ENCODE peak calls at places on chromosomes 13 and 19, in eight cellular contexts. One of them, this sample, is unnamed.

GRCh38 chr19:48501961-48502719 is 9.5 kb downstream of the LMTK3 start:
- DNase-seq in right atrium auricular region: no peak
- DNase-seq in GM12865: peak
- DNase-seq in neural crest cell: no peak
- DNase-seq in GM06990: peak
- DNase-seq in WERI-Rb-1: peak
- DNase-seq in choroid plexus epithelial cell: no peak
- DNase-seq in uterus: no peak
- DNase-seq in this sample: peak

GRCh38 chr19:51547397-51548212 is 16.1 kb upstream of the SIGLEC6 start:
- DNase-seq in right atrium auricular region: peak
- DNase-seq in GM12865: no peak
- DNase-seq in neural crest cell: no peak
- DNase-seq in GM06990: no peak
- DNase-seq in WERI-Rb-1: no peak
- DNase-seq in choroid plexus epithelial cell: peak
- DNase-seq in uterus: no peak
- DNase-seq in this sample: no peak

GRCh38 chr19:17929056-17929455 is 3.8 kb upstream of the CCDC124 start:
- DNase-seq in right atrium auricular region: no peak
- DNase-seq in GM12865: peak
- DNase-seq in neural crest cell: no peak
- DNase-seq in GM06990: peak
- DNase-seq in WERI-Rb-1: no peak
- DNase-seq in choroid plexus epithelial cell: no peak
- DNase-seq in uterus: no peak
- DNase-seq in this sample: no peak

GRCh38 chr13:43487885-43488284 is 298.9 kb downstream of the ENOX1 start:
- DNase-seq in right atrium auricular region: no peak
- DNase-seq in GM12865: no peak
- DNase-seq in neural crest cell: no peak
- DNase-seq in GM06990: no peak
- DNase-seq in WERI-Rb-1: no peak
- DNase-seq in choroid plexus epithelial cell: no peak
- DNase-seq in uterus: no peak
- DNase-seq in this sample: no peak

GRCh38 chr13:71137106-71137505 is 729.9 kb downstream of the DACH1 start:
- DNase-seq in right atrium auricular region: no peak
- DNase-seq in GM12865: no peak
- DNase-seq in neural crest cell: no peak
- DNase-seq in GM06990: no peak
- DNase-seq in WERI-Rb-1: no peak
- DNase-seq in choroid plexus epithelial cell: no peak
- DNase-seq in uterus: no peak
- DNase-seq in this sample: no peak

GRCh38 chr19:15296841-15297415 is 35.4 kb downstream of the BRD4 start:
- DNase-seq in right atrium auricular region: no peak
- DNase-seq in GM12865: no peak
- DNase-seq in neural crest cell: no peak
- DNase-seq in GM06990: no peak
- DNase-seq in WERI-Rb-1: no peak
- DNase-seq in choroid plexus epithelial cell: no peak
- DNase-seq in uterus: no peak
- DNase-seq in this sample: no peak

GRCh38 chr19:17952041-17952976 is 14.6 kb upstream of the KCNN1 start:
- DNase-seq in right atrium auricular region: no peak
- DNase-seq in GM12865: no peak
- DNase-seq in neural crest cell: no peak
- DNase-seq in GM06990: no peak
- DNase-seq in WERI-Rb-1: peak
- DNase-seq in choroid plexus epithelial cell: no peak
- DNase-seq in uterus: no peak
- DNase-seq in this sample: peak

GRCh38 chr19:48836089-48837017 is at the start of gene HSD17B14:
- DNase-seq in right atrium auricular region: no peak
- DNase-seq in GM12865: no peak
- DNase-seq in neural crest cell: peak
- DNase-seq in GM06990: no peak
- DNase-seq in WERI-Rb-1: peak
- DNase-seq in choroid plexus epithelial cell: peak
- DNase-seq in uterus: peak
- DNase-seq in this sample: peak

GRCh38 chr13:75318138-75318833 is 163.7 kb downstream of the TBC1D4 start:
- DNase-seq in right atrium auricular region: no peak
- DNase-seq in GM12865: no peak
- DNase-seq in neural crest cell: no peak
- DNase-seq in GM06990: no peak
- DNase-seq in WERI-Rb-1: no peak
- DNase-seq in choroid plexus epithelial cell: no peak
- DNase-seq in uterus: no peak
- DNase-seq in this sample: no peak

GRCh38 chr13:93422980-93423554 is 196.5 kb downstream of the GPC6 start:
- DNase-seq in right atrium auricular region: no peak
- DNase-seq in GM12865: no peak
- DNase-seq in neural crest cell: no peak
- DNase-seq in GM06990: no peak
- DNase-seq in WERI-Rb-1: no peak
- DNase-seq in choroid plexus epithelial cell: no peak
- DNase-seq in uterus: no peak
- DNase-seq in this sample: no peak

GRCh38 chr13:32311188-32311897 is 3.8 kb downstream of the ZAR1L start:
- DNase-seq in right atrium auricular region: no peak
- DNase-seq in GM12865: no peak
- DNase-seq in neural crest cell: no peak
- DNase-seq in GM06990: peak
- DNase-seq in WERI-Rb-1: no peak
- DNase-seq in choroid plexus epithelial cell: no peak
- DNase-seq in uterus: no peak
- DNase-seq in this sample: no peak

GRCh38 chr13:42369071-42369795 is 97.3 kb downstream of the AKAP11 start:
- DNase-seq in right atrium auricular region: no peak
- DNase-seq in GM12865: peak
- DNase-seq in neural crest cell: no peak
- DNase-seq in GM06990: peak
- DNase-seq in WERI-Rb-1: no peak
- DNase-seq in choroid plexus epithelial cell: no peak
- DNase-seq in uterus: no peak
- DNase-seq in this sample: no peak

GRCh38 chr13:77833331-77833863 is 85.2 kb downstream of the EDNRB start:
- DNase-seq in right atrium auricular region: no peak
- DNase-seq in GM12865: no peak
- DNase-seq in neural crest cell: no peak
- DNase-seq in GM06990: no peak
- DNase-seq in WERI-Rb-1: no peak
- DNase-seq in choroid plexus epithelial cell: peak
- DNase-seq in uterus: peak
- DNase-seq in this sample: no peak

GRCh38 chr13:114313061-114313860 is 1.0 kb upstream of the CHAMP1 start:
- DNase-seq in right atrium auricular region: no peak
- DNase-seq in GM12865: peak
- DNase-seq in neural crest cell: no peak
- DNase-seq in GM06990: peak
- DNase-seq in WERI-Rb-1: no peak
- DNase-seq in choroid plexus epithelial cell: no peak
- DNase-seq in uterus: no peak
- DNase-seq in this sample: no peak

GRCh38 chr13:43289458-43290255 is 266.3 kb downstream of the DNAJC15 start:
- DNase-seq in right atrium auricular region: no peak
- DNase-seq in GM12865: no peak
- DNase-seq in neural crest cell: no peak
- DNase-seq in GM06990: no peak
- DNase-seq in WERI-Rb-1: no peak
- DNase-seq in choroid plexus epithelial cell: peak
- DNase-seq in uterus: no peak
- DNase-seq in this sample: no peak

GRCh38 chr19:1213391-1214286 is 8.1 kb downstream of the STK11 start:
- DNase-seq in right atrium auricular region: peak
- DNase-seq in GM12865: peak
- DNase-seq in neural crest cell: no peak
- DNase-seq in GM06990: peak
- DNase-seq in WERI-Rb-1: no peak
- DNase-seq in choroid plexus epithelial cell: peak
- DNase-seq in uterus: peak
- DNase-seq in this sample: peak

GRCh38 chr13:91133941-91134772 is 213.3 kb upstream of the MIR17HG start:
- DNase-seq in right atrium auricular region: no peak
- DNase-seq in GM12865: peak
- DNase-seq in neural crest cell: peak
- DNase-seq in GM06990: no peak
- DNase-seq in WERI-Rb-1: peak
- DNase-seq in choroid plexus epithelial cell: peak
- DNase-seq in uterus: no peak
- DNase-seq in this sample: peak

GRCh38 chr13:84191199-84191598 is 308.9 kb upstream of the SLITRK1 start:
- DNase-seq in right atrium auricular region: no peak
- DNase-seq in GM12865: no peak
- DNase-seq in neural crest cell: no peak
- DNase-seq in GM06990: no peak
- DNase-seq in WERI-Rb-1: no peak
- DNase-seq in choroid plexus epithelial cell: no peak
- DNase-seq in uterus: no peak
- DNase-seq in this sample: no peak

GRCh38 chr13:45209229-45209628 is 8.4 kb upstream of the KCTD4 start:
- DNase-seq in right atrium auricular region: no peak
- DNase-seq in GM12865: no peak
- DNase-seq in neural crest cell: no peak
- DNase-seq in GM06990: no peak
- DNase-seq in WERI-Rb-1: no peak
- DNase-seq in choroid plexus epithelial cell: peak
- DNase-seq in uterus: no peak
- DNase-seq in this sample: no peak

GRCh38 chr13:30119476-30119875 is 187.9 kb downstream of the KATNAL1 start:
- DNase-seq in right atrium auricular region: no peak
- DNase-seq in GM12865: peak
- DNase-seq in neural crest cell: no peak
- DNase-seq in GM06990: no peak
- DNase-seq in WERI-Rb-1: no peak
- DNase-seq in choroid plexus epithelial cell: peak
- DNase-seq in uterus: peak
- DNase-seq in this sample: no peak

GRCh38 chr13:101706651-101707050 is 254.2 kb downstream of the ITGBL1 start:
- DNase-seq in right atrium auricular region: no peak
- DNase-seq in GM12865: no peak
- DNase-seq in neural crest cell: no peak
- DNase-seq in GM06990: no peak
- DNase-seq in WERI-Rb-1: no peak
- DNase-seq in choroid plexus epithelial cell: peak
- DNase-seq in uterus: no peak
- DNase-seq in this sample: no peak

GRCh38 chr19:42193706-42194105 is 23.8 kb downstream of the DEDD2 start:
- DNase-seq in right atrium auricular region: no peak
- DNase-seq in GM12865: no peak
- DNase-seq in neural crest cell: no peak
- DNase-seq in GM06990: no peak
- DNase-seq in WERI-Rb-1: no peak
- DNase-seq in choroid plexus epithelial cell: peak
- DNase-seq in uterus: no peak
- DNase-seq in this sample: no peak

GRCh38 chr13:97316390-97316789 is 94.3 kb downstream of the MBNL2 start:
- DNase-seq in right atrium auricular region: no peak
- DNase-seq in GM12865: no peak
- DNase-seq in neural crest cell: no peak
- DNase-seq in GM06990: no peak
- DNase-seq in WERI-Rb-1: no peak
- DNase-seq in choroid plexus epithelial cell: no peak
- DNase-seq in uterus: no peak
- DNase-seq in this sample: no peak

GRCh38 chr19:35349614-35350521 is 2.2 kb downstream of the FFAR1 start:
- DNase-seq in right atrium auricular region: no peak
- DNase-seq in GM12865: peak
- DNase-seq in neural crest cell: no peak
- DNase-seq in GM06990: no peak
- DNase-seq in WERI-Rb-1: no peak
- DNase-seq in choroid plexus epithelial cell: no peak
- DNase-seq in uterus: no peak
- DNase-seq in this sample: no peak

GRCh38 chr13:21853779-21854178 is 182.9 kb downstream of the FGF9 start:
- DNase-seq in right atrium auricular region: no peak
- DNase-seq in GM12865: no peak
- DNase-seq in neural crest cell: no peak
- DNase-seq in GM06990: no peak
- DNase-seq in WERI-Rb-1: no peak
- DNase-seq in choroid plexus epithelial cell: no peak
- DNase-seq in uterus: no peak
- DNase-seq in this sample: no peak

GRCh38 chr19:16778796-16779411 is 50.3 kb upstream of the SIN3B start:
- DNase-seq in right atrium auricular region: no peak
- DNase-seq in GM12865: peak
- DNase-seq in neural crest cell: peak
- DNase-seq in GM06990: no peak
- DNase-seq in WERI-Rb-1: peak
- DNase-seq in choroid plexus epithelial cell: peak
- DNase-seq in uterus: peak
- DNase-seq in this sample: peak
- TF ChIP-seq CTCF in right atrium auricular region: peak
- TF ChIP-seq CTCF in GM12865: peak
- TF ChIP-seq CTCF in neural crest cell: peak
- TF ChIP-seq CTCF in GM06990: peak
- TF ChIP-seq CTCF in WERI-Rb-1: peak
- TF ChIP-seq CTCF in choroid plexus epithelial cell: peak
- TF ChIP-seq CTCF in uterus: peak
- TF ChIP-seq CTCF in this sample: peak

GRCh38 chr13:99782669-99783068 is 188.9 kb downstream of the ZIC5 start:
- DNase-seq in right atrium auricular region: no peak
- DNase-seq in GM12865: no peak
- DNase-seq in neural crest cell: no peak
- DNase-seq in GM06990: no peak
- DNase-seq in WERI-Rb-1: no peak
- DNase-seq in choroid plexus epithelial cell: no peak
- DNase-seq in uterus: no peak
- DNase-seq in this sample: no peak
- TF ChIP-seq CTCF in right atrium auricular region: no peak
- TF ChIP-seq CTCF in GM12865: no peak
- TF ChIP-seq CTCF in neural crest cell: no peak
- TF ChIP-seq CTCF in GM06990: no peak
- TF ChIP-seq CTCF in WERI-Rb-1: no peak
- TF ChIP-seq CTCF in choroid plexus epithelial cell: no peak
- TF ChIP-seq CTCF in uterus: no peak
- TF ChIP-seq CTCF in this sample: no peak

GRCh38 chr13:113220877-113221276 is 11.5 kb downstream of the CUL4A start:
- DNase-seq in right atrium auricular region: no peak
- DNase-seq in GM12865: no peak
- DNase-seq in neural crest cell: no peak
- DNase-seq in GM06990: no peak
- DNase-seq in WERI-Rb-1: no peak
- DNase-seq in choroid plexus epithelial cell: peak
- DNase-seq in uterus: no peak
- DNase-seq in this sample: no peak
- TF ChIP-seq CTCF in right atrium auricular region: peak
- TF ChIP-seq CTCF in GM12865: peak
- TF ChIP-seq CTCF in neural crest cell: peak
- TF ChIP-seq CTCF in GM06990: peak
- TF ChIP-seq CTCF in WERI-Rb-1: peak
- TF ChIP-seq CTCF in choroid plexus epithelial cell: peak
- TF ChIP-seq CTCF in uterus: no peak
- TF ChIP-seq CTCF in this sample: no peak

DNA sequence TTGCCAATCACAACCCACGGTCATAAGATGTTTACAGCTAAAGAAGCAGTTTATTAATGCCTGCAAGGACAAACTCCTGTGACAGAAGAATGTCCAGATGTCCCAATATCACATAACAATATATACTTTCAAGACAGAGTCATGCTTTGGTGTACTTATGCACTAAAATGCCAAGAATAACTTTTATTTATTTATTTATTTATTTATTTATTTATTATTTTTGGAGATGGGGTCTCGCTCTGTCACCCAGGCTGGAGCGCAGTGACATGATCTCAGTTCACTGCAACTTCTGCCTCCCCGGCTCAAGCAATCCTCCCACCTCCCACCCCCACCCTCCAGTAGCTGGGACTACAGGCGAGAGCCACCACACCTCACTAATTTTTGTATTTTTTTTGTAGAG is 9.1 kb downstream of the TEX101 start:
- DNase-seq in right atrium auricular region: no peak
- DNase-seq in GM12865: no peak
- DNase-seq in neural crest cell: no peak
- DNase-seq in GM06990: no peak
- DNase-seq in WERI-Rb-1: no peak
- DNase-seq in choroid plexus epithelial cell: no peak
- DNase-seq in uterus: no peak
- DNase-seq in this sample: no peak
- TF ChIP-seq CTCF in right atrium auricular region: no peak
- TF ChIP-seq CTCF in GM12865: no peak
- TF ChIP-seq CTCF in neural crest cell: no peak
- TF ChIP-seq CTCF in GM06990: no peak
- TF ChIP-seq CTCF in WERI-Rb-1: no peak
- TF ChIP-seq CTCF in choroid plexus epithelial cell: no peak
- TF ChIP-seq CTCF in uterus: no peak
- TF ChIP-seq CTCF in this sample: no peak